ENCODE peak calls at places on chromosomes 1 and 21, in four cellular contexts. V, D, Q and W are unnamed samples.

GRCh38 chr1:117602862-117603261 is 3.0 kb upstream of the TENT5C start:
- DNase-seq in Q (no peak), V (peak), D (no peak), W (no peak)

GRCh38 chr1:160149235-160149634 is 2.2 kb upstream of the ATP1A4 start:
- DNase-seq in Q (no peak), V (no peak), D (no peak), W (no peak)

GRCh38 chr1:103220503-103221095 is 112.3 kb upstream of the COL11A1 start:
- DNase-seq in D (no peak), V (no peak), Q (no peak), W (no peak)

GRCh38 chr1:159823401-159823800 is 3.3 kb upstream of the SLAMF8 start:
- DNase-seq in D (no peak), Q (no peak), V (no peak), W (no peak)

GRCh38 chr1:67211589-67212563 is 45.6 kb downstream of the IL23R start:
- DNase-seq in D (peak), Q (no peak), V (no peak), W (no peak)

GRCh38 chr1:188188317-188188716 is 1359.6 kb downstream of the PLA2G4A start:
- DNase-seq in D (no peak), Q (no peak), V (no peak), W (no peak)

GRCh38 chr1:1081311-1082238 is 7.5 kb upstream of the RNF223 start:
- DNase-seq in V (no peak), Q (no peak), D (no peak), W (no peak)

GRCh38 chr21:37264808-37265207 is 2.3 kb downstream of the VPS26C start:
- DNase-seq in V (no peak), D (no peak), Q (no peak), W (no peak)

GRCh38 chr1:23282967-23283366 is 61.1 kb downstream of the HNRNPR start:
- DNase-seq in D (no peak), Q (no peak), V (no peak), W (no peak)

GRCh38 chr1:67880056-67880601 is 46.9 kb upstream of the GNG12 start:
- DNase-seq in Q (no peak), V (no peak), D (no peak), W (no peak)

GRCh38 chr1:58741689-58742553 is 41.9 kb downstream of the JUN start:
- DNase-seq in Q (no peak), D (no peak), V (no peak), W (no peak)

GRCh38 chr1:5067251-5067650 is 412.8 kb downstream of the AJAP1 start:
- DNase-seq in Q (no peak), D (no peak), V (no peak), W (no peak)

GRCh38 chr1:206736878-206737728 is 33.5 kb upstream of the IL19 start:
- DNase-seq in V (no peak), Q (no peak), D (no peak), W (no peak)
- H3K27ac ChIP-seq in V (no peak), Q (no peak), D (no peak), W (peak)

GRCh38 chr21:32990666-32991065 is 35.1 kb upstream of the OLIG2 start:
- DNase-seq in D (no peak), V (no peak), Q (no peak), W (no peak)

GRCh38 chr21:32991299-32991850 is 34.4 kb upstream of the OLIG2 start:
- DNase-seq in Q (no peak), D (no peak), V (no peak), W (no peak)

GRCh38 chr21:32993894-32994293 is 31.8 kb upstream of the OLIG2 start:
- DNase-seq in D (no peak), V (no peak), Q (no peak), W (no peak)

GRCh38 chr21:32994305-32994704 is 31.4 kb upstream of the OLIG2 start:
- DNase-seq in V (no peak), D (no peak), Q (peak), W (no peak)
- TF ChIP-seq CTCF in V (peak), D (no peak), Q (peak), W (no peak)

GRCh38 chr1:147169840-147170674 is 2.2 kb downstream of the PRKAB2 start:
- DNase-seq in V (no peak), D (no peak), Q (no peak), W (no peak)
- H3K27ac ChIP-seq in V (no peak), D (no peak), Q (peak), W (no peak)

GRCh38 chr1:228913649-228914048 is 178.4 kb downstream of the RHOU start:
- DNase-seq in D (no peak), Q (no peak), V (no peak), W (no peak)
- TF ChIP-seq CTCF in D (no peak), Q (no peak), V (no peak), W (no peak)

GRCh38 chr1:75092141-75092540 is 42.0 kb upstream of the LHX8 start:
- DNase-seq in Q (no peak), D (no peak), V (no peak), W (no peak)
- H3K27ac ChIP-seq in Q (no peak), D (no peak), V (no peak), W (no peak)

GRCh38 chr1:110280126-110280525 is 59.1 kb upstream of the RBM15 start:
- DNase-seq in D (no peak), Q (no peak), V (no peak), W (no peak)
- TF ChIP-seq CTCF in D (no peak), Q (peak), V (no peak), W (no peak)

DNA sequence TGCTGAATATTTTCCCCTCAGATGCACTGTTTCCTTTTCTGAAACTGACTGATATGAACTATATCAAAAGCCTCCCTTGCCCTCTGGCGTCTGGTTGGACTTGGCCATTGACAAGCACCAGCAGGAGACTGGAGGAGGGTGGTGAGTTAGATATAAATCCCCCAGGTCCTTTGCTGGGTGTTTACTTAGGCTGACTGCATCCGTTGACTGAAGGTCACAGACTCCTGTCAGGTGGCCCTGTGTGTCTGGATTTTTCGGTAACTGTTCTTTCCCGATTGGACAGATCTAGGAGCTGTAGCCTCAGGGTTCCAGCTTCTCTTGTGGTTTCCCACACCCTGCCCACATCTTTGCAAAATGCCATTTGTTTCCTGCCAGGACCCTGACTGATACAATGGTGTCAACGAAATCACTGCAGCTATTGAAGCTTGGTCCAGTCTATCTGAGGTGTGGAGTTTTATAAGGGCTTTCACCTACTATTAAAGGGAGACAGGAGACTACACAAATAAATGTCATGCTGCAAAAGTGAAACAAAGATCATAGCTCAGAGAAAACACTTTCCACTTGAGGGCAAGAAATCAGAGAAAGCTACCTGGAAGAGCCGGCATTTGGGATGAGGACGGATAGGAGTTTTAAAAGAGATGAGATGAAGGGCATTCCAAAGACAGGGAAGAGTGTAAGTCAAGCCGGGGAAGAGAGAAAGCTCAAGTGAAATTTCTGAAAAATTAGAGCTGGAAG is 1.5 kb upstream of the MAGI3 start:
- DNase-seq in D (peak), V (no peak), Q (peak), W (no peak)
- H3K27ac ChIP-seq in D (peak), V (peak), Q (no peak), W (no peak)